ENCODE peak calls at places on chromosomes 12 and 14, in seven cellular contexts. B, W, D, L, Y, Z and A are unnamed samples.

GRCh38 chr14:23660290-23661226 is 24.4 kb downstream of the DHRS2 start:
- DNase-seq in B (no peak), W (no peak), D (no peak), L (no peak), Y (no peak), Z (no peak), A (no peak)

GRCh38 chr12:56160160-56160763 is 2.1 kb downstream of the MYL6 start:
- DNase-seq in B (no peak), W (no peak), D (no peak), L (no peak), Y (no peak), Z (no peak), A (no peak)

GRCh38 chr12:12010277-12011031 is 60.3 kb upstream of the BCL2L14 start:
- DNase-seq in B (peak; percentile 59), W (no peak), D (no peak), L (no peak), Y (no peak), Z (no peak), A (peak; percentile 94)

GRCh38 chr12:128772249-128772648 is 51.5 kb downstream of the SLC15A4 start:
- DNase-seq in B (no peak), W (no peak), D (no peak), L (no peak), Y (no peak), Z (no peak), A (no peak)

GRCh38 chr12:90628213-90628612 is 326.8 kb downstream of the CCER1 start:
- DNase-seq in B (no peak), W (no peak), D (no peak), L (no peak), Y (no peak), Z (no peak), A (no peak)

GRCh38 chr14:89619616-89620273 is 202.7 kb upstream of the FOXN3 start:
- DNase-seq in B (no peak), W (no peak), D (no peak), L (no peak), Y (no peak), Z (no peak), A (no peak)

GRCh38 chr12:49111206-49111605 is 559 bp upstream of the LMBR1L start:
- DNase-seq in B (no peak), W (no peak), D (no peak), L (no peak), Y (no peak), Z (no peak), A (no peak)

GRCh38 chr12:104462931-104463339 is 6.2 kb downstream of the CHST11 start:
- DNase-seq in B (no peak), W (no peak), D (no peak), L (no peak), Y (no peak), Z (no peak), A (peak; percentile 88)

GRCh38 chr12:52020539-52021336 is 14.0 kb downstream of the TAMALIN start:
- DNase-seq in B (peak; percentile 88), W (peak; percentile 48), D (no peak), L (no peak), Y (peak; percentile 75), Z (peak; percentile 57), A (no peak)

GRCh38 chr12:93376436-93377251 is 1.1 kb upstream of the NUDT4 start:
- DNase-seq in B (no peak), W (peak; percentile 71), D (no peak), L (no peak), Y (no peak), Z (no peak), A (no peak)

GRCh38 chr12:29782821-29783772 is 645 bp downstream of the TMTC1 start:
- DNase-seq in B (peak; percentile 48), W (no peak), D (no peak), L (no peak), Y (no peak), Z (no peak), A (no peak)

GRCh38 chr12:96237465-96238077 is 43.4 kb downstream of the ELK3 start:
- DNase-seq in B (no peak), W (no peak), D (no peak), L (peak; percentile 13), Y (no peak), Z (no peak), A (no peak)

GRCh38 chr12:82440885-82441284 is 82.6 kb downstream of the METTL25 start:
- DNase-seq in B (no peak), W (no peak), D (no peak), L (no peak), Y (no peak), Z (no peak), A (no peak)

GRCh38 chr12:81450920-81451739 is 308.0 kb downstream of the PPFIA2 start:
- DNase-seq in B (peak; percentile 56), W (peak; percentile 58), D (peak; percentile 76), L (peak; percentile 12), Y (peak; percentile 15), Z (peak; percentile 25), A (no peak)

GRCh38 chr12:45122776-45123380 is 72.0 kb upstream of the DBX2 start:
- DNase-seq in B (peak; percentile 41), W (peak; percentile 17), D (peak; percentile 39), L (peak; percentile 17), Y (no peak), Z (no peak), A (no peak)

GRCh38 chr12:66269757-66270383 is 32.4 kb upstream of the HELB start:
- DNase-seq in B (peak; percentile 45), W (peak; percentile 40), D (peak; percentile 45), L (peak; percentile 8), Y (no peak), Z (no peak), A (peak; percentile 5)

GRCh38 chr14:88005978-88006851 is 1.3 kb downstream of the GPR65 start:
- DNase-seq in B (no peak), W (no peak), D (no peak), L (no peak), Y (no peak), Z (no peak), A (peak; percentile 77)

GRCh38 chr14:69712217-69712565 is 54.8 kb upstream of the SRSF5 start:
- DNase-seq in B (no peak), W (no peak), D (no peak), L (no peak), Y (no peak), Z (no peak), A (no peak)

GRCh38 chr12:3252416-3252815 is 175.2 kb downstream of the TSPAN9 start:
- DNase-seq in B (no peak), W (no peak), D (no peak), L (no peak), Y (no peak), Z (no peak), A (no peak)

GRCh38 chr12:93127107-93127560 is 198.0 kb upstream of the EEA1 start:
- DNase-seq in B (no peak), W (no peak), D (no peak), L (no peak), Y (no peak), Z (no peak), A (no peak)

DNA sequence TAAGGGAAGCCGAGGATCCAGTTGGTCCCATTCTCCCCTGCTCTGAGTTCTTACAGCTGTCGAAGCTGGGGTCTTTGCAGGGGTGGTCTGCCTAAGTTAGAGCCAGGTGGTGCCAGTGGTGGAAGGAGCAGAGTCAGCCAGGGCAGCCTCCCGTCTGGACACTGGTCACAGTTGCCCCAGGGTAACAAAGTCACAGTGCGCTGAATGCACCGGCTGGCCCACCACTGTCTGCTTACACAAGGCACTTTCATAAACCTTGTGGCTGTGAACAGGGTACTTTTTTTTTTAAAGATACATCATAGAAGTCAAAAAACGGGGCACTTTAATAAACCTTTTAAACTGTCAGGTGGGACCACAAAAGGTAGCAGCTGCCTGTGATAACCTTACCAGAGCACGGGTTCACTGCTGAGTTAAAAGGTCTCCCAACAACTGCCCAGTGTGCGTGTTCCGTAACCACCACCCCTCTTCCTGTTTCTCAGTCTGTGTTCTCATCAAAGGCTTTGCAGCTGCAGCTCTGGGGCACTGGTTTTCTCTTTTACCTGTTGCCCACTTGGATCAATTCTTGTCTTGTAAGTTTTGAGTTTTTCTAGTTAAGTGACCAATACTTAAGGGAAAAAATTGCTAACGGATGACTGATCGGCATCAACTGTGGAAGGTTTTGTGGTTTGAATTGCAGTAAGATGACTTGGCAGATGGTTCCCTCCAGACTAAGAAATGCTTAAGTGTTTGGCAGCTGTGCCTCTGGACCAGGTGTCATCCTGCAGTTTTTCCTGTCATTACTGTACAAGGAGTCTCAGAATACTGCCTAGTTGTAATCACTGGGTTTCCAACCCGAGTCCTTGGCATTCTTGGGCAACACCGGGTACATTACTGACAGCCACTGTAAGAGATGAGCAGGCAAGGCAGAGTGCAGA is 55.9 kb downstream of the DYNC1H1 start:
- DNase-seq in B (no peak), W (no peak), D (no peak), L (no peak), Y (no peak), Z (no peak), A (no peak)
- TF ChIP-seq SIN3A in B (no peak), W (no peak), D (no peak), L (no peak), Y (no peak), Z (no peak), A (no peak)

DNA sequence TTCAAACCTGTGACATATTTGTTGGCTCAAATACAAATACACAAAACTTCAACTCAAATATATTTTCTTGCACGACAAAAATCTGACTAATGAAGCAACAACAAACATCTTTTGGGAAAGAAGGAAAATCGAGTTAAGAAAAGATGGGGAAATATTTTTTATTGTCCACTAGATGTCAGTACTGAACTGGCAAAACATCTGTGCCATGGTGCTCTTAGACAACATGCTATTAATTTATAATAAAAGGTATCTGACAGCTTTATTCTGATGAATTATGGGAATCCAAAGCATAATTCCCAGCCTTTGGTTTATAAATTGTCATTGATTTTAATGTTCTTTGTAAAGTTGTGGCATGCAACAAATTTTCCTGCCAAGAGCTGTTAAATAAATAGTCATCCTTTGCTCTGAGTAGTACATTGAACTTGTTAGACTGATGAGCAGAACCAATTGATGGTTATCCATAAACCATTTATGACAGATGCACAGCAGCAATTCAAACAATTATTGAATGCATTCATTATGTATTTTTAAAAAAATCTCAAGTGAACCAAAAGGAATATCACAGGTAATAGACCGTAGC is 231.2 kb downstream of the ETNK1 start:
- DNase-seq in B (peak; percentile 37), W (peak; percentile 20), D (peak; percentile 7), L (peak; percentile 10), Y (peak; percentile 12), Z (no peak), A (no peak)
- TF ChIP-seq SIN3A in B (no peak), W (no peak), D (no peak), L (no peak), Y (no peak), Z (no peak), A (no peak)

GRCh38 chr12:108820700-108821406 is 36.5 kb downstream of the SSH1 start:
- DNase-seq in B (peak; percentile 38), W (no peak), D (no peak), L (no peak), Y (no peak), Z (no peak), A (no peak)
- TF ChIP-seq SIN3A in B (no peak), W (no peak), D (no peak), L (no peak), Y (no peak), Z (no peak), A (no peak)

GRCh38 chr12:124952801-124953200 is 36.1 kb downstream of the DHX37 start:
- DNase-seq in B (peak; percentile 18), W (no peak), D (no peak), L (no peak), Y (no peak), Z (no peak), A (no peak)
- TF ChIP-seq SIN3A in B (no peak), W (no peak), D (no peak), L (no peak), Y (no peak), Z (no peak), A (no peak)